ENCODE peak calls at places on chromosomes 6 and 20, in nine cellular contexts. One of them, this sample, is unnamed.
A peak's percentile ranks its signal among the peaks of the same experiment; 100 is the strongest.

GRCh38 chr20:60137657-60138245 is 179.5 kb downstream of the CDH26 start:
- DNase-seq in WERI-Rb-1: peak; percentile 48
- DNase-seq in type B pancreatic cell: no peak
- DNase-seq in GM12865: peak; percentile 14
- DNase-seq in foreskin fibroblast: no peak
- DNase-seq in fibroblast of pulmonary artery: peak; percentile 6
- DNase-seq in H9: no peak
- DNase-seq in neural progenitor cell: peak; percentile 46
- DNase-seq in nephron progenitor cell: peak; percentile 15
- DNase-seq in this sample: peak; percentile 51

GRCh38 chr20:36606171-36607116 is 865 bp downstream of the RAB5IF start:
- DNase-seq in H9: no peak
- DNase-seq in fibroblast of pulmonary artery: peak; percentile 59
- DNase-seq in nephron progenitor cell: no peak
- DNase-seq in foreskin fibroblast: no peak
- DNase-seq in neural progenitor cell: peak; percentile 46
- DNase-seq in type B pancreatic cell: no peak
- DNase-seq in GM12865: peak; percentile 28
- DNase-seq in WERI-Rb-1: no peak
- DNase-seq in this sample: peak; percentile 9

GRCh38 chr6:57013501-57013900 is 33.0 kb upstream of the KIAA1586 start:
- DNase-seq in GM12865: no peak
- DNase-seq in type B pancreatic cell: no peak
- DNase-seq in H9: no peak
- DNase-seq in fibroblast of pulmonary artery: peak; percentile 70
- DNase-seq in WERI-Rb-1: no peak
- DNase-seq in nephron progenitor cell: no peak
- DNase-seq in neural progenitor cell: no peak
- DNase-seq in foreskin fibroblast: peak; percentile 91
- DNase-seq in this sample: no peak

GRCh38 chr6:168650686-168651085 is 209.7 kb downstream of the SMOC2 start:
- DNase-seq in foreskin fibroblast: no peak
- DNase-seq in H9: no peak
- DNase-seq in GM12865: no peak
- DNase-seq in WERI-Rb-1: no peak
- DNase-seq in nephron progenitor cell: no peak
- DNase-seq in neural progenitor cell: no peak
- DNase-seq in type B pancreatic cell: no peak
- DNase-seq in fibroblast of pulmonary artery: no peak
- DNase-seq in this sample: no peak

GRCh38 chr6:169169375-169169774 is 84.3 kb downstream of the THBS2 start:
- DNase-seq in WERI-Rb-1: no peak
- DNase-seq in H9: peak; percentile 10
- DNase-seq in type B pancreatic cell: no peak
- DNase-seq in fibroblast of pulmonary artery: peak; percentile 56
- DNase-seq in nephron progenitor cell: no peak
- DNase-seq in GM12865: no peak
- DNase-seq in neural progenitor cell: no peak
- DNase-seq in foreskin fibroblast: no peak
- DNase-seq in this sample: no peak

GRCh38 chr6:167733740-167734661 is 92.7 kb upstream of the AFDN start:
- DNase-seq in H9: no peak
- DNase-seq in foreskin fibroblast: no peak
- DNase-seq in fibroblast of pulmonary artery: peak; percentile 94
- DNase-seq in nephron progenitor cell: no peak
- DNase-seq in type B pancreatic cell: peak; percentile 54
- DNase-seq in GM12865: no peak
- DNase-seq in WERI-Rb-1: no peak
- DNase-seq in neural progenitor cell: no peak
- DNase-seq in this sample: no peak

GRCh38 chr20:8400461-8400860 is 268.4 kb downstream of the PLCB1 start:
- DNase-seq in H9: no peak
- DNase-seq in foreskin fibroblast: no peak
- DNase-seq in GM12865: no peak
- DNase-seq in neural progenitor cell: no peak
- DNase-seq in type B pancreatic cell: no peak
- DNase-seq in fibroblast of pulmonary artery: no peak
- DNase-seq in nephron progenitor cell: no peak
- DNase-seq in WERI-Rb-1: no peak
- DNase-seq in this sample: no peak

GRCh38 chr20:48910360-48910781 is 11.1 kb upstream of the ARFGEF2 start:
- DNase-seq in GM12865: peak; percentile 76
- DNase-seq in foreskin fibroblast: no peak
- DNase-seq in H9: no peak
- DNase-seq in WERI-Rb-1: no peak
- DNase-seq in type B pancreatic cell: no peak
- DNase-seq in nephron progenitor cell: no peak
- DNase-seq in neural progenitor cell: no peak
- DNase-seq in fibroblast of pulmonary artery: peak; percentile 70
- DNase-seq in this sample: no peak

GRCh38 chr6:167093922-167094432 is 28.9 kb upstream of the CCR6 start:
- DNase-seq in foreskin fibroblast: no peak
- DNase-seq in neural progenitor cell: no peak
- DNase-seq in nephron progenitor cell: no peak
- DNase-seq in type B pancreatic cell: no peak
- DNase-seq in fibroblast of pulmonary artery: no peak
- DNase-seq in H9: no peak
- DNase-seq in GM12865: peak; percentile 93
- DNase-seq in WERI-Rb-1: no peak
- DNase-seq in this sample: no peak

GRCh38 chr20:10536531-10536930 is 101.4 kb downstream of the SLX4IP start:
- DNase-seq in foreskin fibroblast: no peak
- DNase-seq in type B pancreatic cell: no peak
- DNase-seq in GM12865: no peak
- DNase-seq in H9: peak; percentile 61
- DNase-seq in nephron progenitor cell: no peak
- DNase-seq in WERI-Rb-1: peak; percentile 42
- DNase-seq in neural progenitor cell: peak; percentile 27
- DNase-seq in fibroblast of pulmonary artery: peak; percentile 53
- DNase-seq in this sample: no peak

GRCh38 chr6:104955927-104956662 is 812 bp upstream of the LIN28B start:
- DNase-seq in nephron progenitor cell: peak; percentile 77
- DNase-seq in neural progenitor cell: peak; percentile 93
- DNase-seq in WERI-Rb-1: peak; percentile 47
- DNase-seq in GM12865: no peak
- DNase-seq in H9: peak; percentile 85
- DNase-seq in fibroblast of pulmonary artery: no peak
- DNase-seq in foreskin fibroblast: no peak
- DNase-seq in type B pancreatic cell: no peak
- DNase-seq in this sample: peak; percentile 69

GRCh38 chr6:111291860-111292259 is 191.2 kb downstream of the REV3L start:
- DNase-seq in neural progenitor cell: no peak
- DNase-seq in GM12865: no peak
- DNase-seq in type B pancreatic cell: no peak
- DNase-seq in fibroblast of pulmonary artery: no peak
- DNase-seq in H9: no peak
- DNase-seq in nephron progenitor cell: no peak
- DNase-seq in foreskin fibroblast: no peak
- DNase-seq in WERI-Rb-1: no peak
- DNase-seq in this sample: no peak

GRCh38 chr20:57657537-57658446 is 37.6 kb upstream of the ZBP1 start:
- DNase-seq in WERI-Rb-1: peak; percentile 34
- DNase-seq in foreskin fibroblast: no peak
- DNase-seq in GM12865: no peak
- DNase-seq in fibroblast of pulmonary artery: no peak
- DNase-seq in H9: peak; percentile 23
- DNase-seq in type B pancreatic cell: peak; percentile 59
- DNase-seq in neural progenitor cell: no peak
- DNase-seq in nephron progenitor cell: no peak
- DNase-seq in this sample: peak; percentile 2

GRCh38 chr6:137373296-137373695 is 120.9 kb downstream of the OLIG3 start:
- DNase-seq in fibroblast of pulmonary artery: no peak
- DNase-seq in neural progenitor cell: no peak
- DNase-seq in nephron progenitor cell: no peak
- DNase-seq in GM12865: no peak
- DNase-seq in WERI-Rb-1: no peak
- DNase-seq in H9: no peak
- DNase-seq in foreskin fibroblast: no peak
- DNase-seq in type B pancreatic cell: no peak
- DNase-seq in this sample: no peak

GRCh38 chr6:27149140-27149539 is 98.4 kb upstream of the PRSS16 start:
- DNase-seq in WERI-Rb-1: no peak
- DNase-seq in foreskin fibroblast: no peak
- DNase-seq in fibroblast of pulmonary artery: no peak
- DNase-seq in H9: no peak
- DNase-seq in neural progenitor cell: peak; percentile 31
- DNase-seq in type B pancreatic cell: no peak
- DNase-seq in GM12865: no peak
- DNase-seq in nephron progenitor cell: no peak
- DNase-seq in this sample: no peak

GRCh38 chr6:15864033-15864707 is 201.3 kb upstream of the DTNBP1 start:
- DNase-seq in GM12865: no peak
- DNase-seq in neural progenitor cell: no peak
- DNase-seq in fibroblast of pulmonary artery: no peak
- DNase-seq in H9: no peak
- DNase-seq in WERI-Rb-1: no peak
- DNase-seq in foreskin fibroblast: no peak
- DNase-seq in nephron progenitor cell: no peak
- DNase-seq in type B pancreatic cell: no peak
- DNase-seq in this sample: no peak

GRCh38 chr6:160357088-160357487 is 8.9 kb downstream of the SLC22A3 start:
- DNase-seq in WERI-Rb-1: no peak
- DNase-seq in nephron progenitor cell: no peak
- DNase-seq in foreskin fibroblast: no peak
- DNase-seq in GM12865: no peak
- DNase-seq in H9: no peak
- DNase-seq in fibroblast of pulmonary artery: no peak
- DNase-seq in type B pancreatic cell: no peak
- DNase-seq in neural progenitor cell: no peak
- DNase-seq in this sample: no peak

GRCh38 chr6:106882133-106882532 is 92.4 kb downstream of the CD24 start:
- DNase-seq in H9: no peak
- DNase-seq in fibroblast of pulmonary artery: no peak
- DNase-seq in foreskin fibroblast: no peak
- DNase-seq in type B pancreatic cell: no peak
- DNase-seq in nephron progenitor cell: no peak
- DNase-seq in GM12865: no peak
- DNase-seq in neural progenitor cell: no peak
- DNase-seq in WERI-Rb-1: no peak
- DNase-seq in this sample: no peak

GRCh38 chr6:156390621-156391378 is 386.4 kb upstream of the ARID1B start:
- DNase-seq in GM12865: no peak
- DNase-seq in foreskin fibroblast: no peak
- DNase-seq in type B pancreatic cell: no peak
- DNase-seq in WERI-Rb-1: no peak
- DNase-seq in neural progenitor cell: no peak
- DNase-seq in H9: peak; percentile 39
- DNase-seq in fibroblast of pulmonary artery: no peak
- DNase-seq in nephron progenitor cell: no peak
- DNase-seq in this sample: no peak

GRCh38 chr6:24099181-24099580 is 26.8 kb upstream of the NRSN1 start:
- DNase-seq in fibroblast of pulmonary artery: no peak
- DNase-seq in nephron progenitor cell: no peak
- DNase-seq in H9: no peak
- DNase-seq in WERI-Rb-1: no peak
- DNase-seq in foreskin fibroblast: no peak
- DNase-seq in type B pancreatic cell: no peak
- DNase-seq in GM12865: peak; percentile 34
- DNase-seq in neural progenitor cell: no peak
- DNase-seq in this sample: no peak

GRCh38 chr20:64079273-64080012 is at the start of gene RGS19:
- DNase-seq in WERI-Rb-1: peak; percentile 55
- DNase-seq in foreskin fibroblast: peak; percentile 62
- DNase-seq in GM12865: peak; percentile 90
- DNase-seq in neural progenitor cell: peak; percentile 92
- DNase-seq in type B pancreatic cell: peak; percentile 83
- DNase-seq in nephron progenitor cell: peak; percentile 84
- DNase-seq in fibroblast of pulmonary artery: peak; percentile 67
- DNase-seq in H9: peak; percentile 68
- DNase-seq in this sample: peak; percentile 76

GRCh38 chr20:59805266-59805665 is 128.2 kb downstream of the SYCP2 start:
- DNase-seq in H9: peak; percentile 8
- DNase-seq in type B pancreatic cell: no peak
- DNase-seq in fibroblast of pulmonary artery: no peak
- DNase-seq in WERI-Rb-1: no peak
- DNase-seq in nephron progenitor cell: no peak
- DNase-seq in neural progenitor cell: no peak
- DNase-seq in GM12865: no peak
- DNase-seq in foreskin fibroblast: no peak
- DNase-seq in this sample: no peak

GRCh38 chr6:129621252-129621651 is 88.7 kb downstream of the ARHGAP18 start:
- DNase-seq in GM12865: peak; percentile 47
- DNase-seq in fibroblast of pulmonary artery: no peak
- DNase-seq in foreskin fibroblast: no peak
- DNase-seq in type B pancreatic cell: no peak
- DNase-seq in H9: peak; percentile 37
- DNase-seq in WERI-Rb-1: peak; percentile 11
- DNase-seq in nephron progenitor cell: no peak
- DNase-seq in neural progenitor cell: no peak
- DNase-seq in this sample: peak; percentile 26
- TF ChIP-seq CTCF in GM12865: peak; percentile 35
- TF ChIP-seq CTCF in fibroblast of pulmonary artery: peak; percentile 18
- TF ChIP-seq CTCF in foreskin fibroblast: peak; percentile 36
- TF ChIP-seq CTCF in type B pancreatic cell: peak; percentile 39
- TF ChIP-seq CTCF in H9: peak; percentile 64
- TF ChIP-seq CTCF in WERI-Rb-1: peak; percentile 54
- TF ChIP-seq CTCF in nephron progenitor cell: no peak
- TF ChIP-seq CTCF in neural progenitor cell: peak; percentile 41
- TF ChIP-seq CTCF in this sample: peak; percentile 30

GRCh38 chr20:3492669-3493068 is 21.9 kb downstream of the ATRN start:
- DNase-seq in neural progenitor cell: no peak
- DNase-seq in type B pancreatic cell: no peak
- DNase-seq in GM12865: no peak
- DNase-seq in foreskin fibroblast: no peak
- DNase-seq in nephron progenitor cell: no peak
- DNase-seq in fibroblast of pulmonary artery: no peak
- DNase-seq in WERI-Rb-1: no peak
- DNase-seq in H9: no peak
- DNase-seq in this sample: no peak

GRCh38 chr20:3494218-3494617 is 23.4 kb downstream of the ATRN start:
- DNase-seq in type B pancreatic cell: no peak
- DNase-seq in neural progenitor cell: no peak
- DNase-seq in nephron progenitor cell: no peak
- DNase-seq in fibroblast of pulmonary artery: no peak
- DNase-seq in WERI-Rb-1: no peak
- DNase-seq in foreskin fibroblast: no peak
- DNase-seq in GM12865: peak; percentile 10
- DNase-seq in H9: no peak
- DNase-seq in this sample: no peak
- TF ChIP-seq CTCF in type B pancreatic cell: no peak
- TF ChIP-seq CTCF in neural progenitor cell: no peak
- TF ChIP-seq CTCF in nephron progenitor cell: no peak
- TF ChIP-seq CTCF in fibroblast of pulmonary artery: no peak
- TF ChIP-seq CTCF in WERI-Rb-1: no peak
- TF ChIP-seq CTCF in foreskin fibroblast: no peak
- TF ChIP-seq CTCF in GM12865: no peak
- TF ChIP-seq CTCF in H9: peak; percentile 30
- TF ChIP-seq CTCF in this sample: no peak

GRCh38 chr6:170289971-170290305 is 940 bp downstream of the DLL1 start:
- DNase-seq in nephron progenitor cell: peak; percentile 47
- DNase-seq in type B pancreatic cell: no peak
- DNase-seq in WERI-Rb-1: no peak
- DNase-seq in H9: peak; percentile 38
- DNase-seq in fibroblast of pulmonary artery: no peak
- DNase-seq in neural progenitor cell: no peak
- DNase-seq in foreskin fibroblast: no peak
- DNase-seq in GM12865: no peak
- DNase-seq in this sample: no peak
- TF ChIP-seq CTCF in nephron progenitor cell: no peak
- TF ChIP-seq CTCF in type B pancreatic cell: no peak
- TF ChIP-seq CTCF in WERI-Rb-1: no peak
- TF ChIP-seq CTCF in H9: no peak
- TF ChIP-seq CTCF in fibroblast of pulmonary artery: no peak
- TF ChIP-seq CTCF in neural progenitor cell: no peak
- TF ChIP-seq CTCF in foreskin fibroblast: no peak
- TF ChIP-seq CTCF in GM12865: no peak
- TF ChIP-seq CTCF in this sample: no peak

GRCh38 chr6:112640895-112641294 is 293.8 kb downstream of the RFPL4B start:
- DNase-seq in H9: no peak
- DNase-seq in GM12865: no peak
- DNase-seq in fibroblast of pulmonary artery: peak; percentile 30
- DNase-seq in foreskin fibroblast: peak; percentile 69
- DNase-seq in nephron progenitor cell: no peak
- DNase-seq in neural progenitor cell: no peak
- DNase-seq in WERI-Rb-1: no peak
- DNase-seq in type B pancreatic cell: no peak
- DNase-seq in this sample: no peak
- TF ChIP-seq CTCF in H9: no peak
- TF ChIP-seq CTCF in GM12865: no peak
- TF ChIP-seq CTCF in fibroblast of pulmonary artery: no peak
- TF ChIP-seq CTCF in foreskin fibroblast: no peak
- TF ChIP-seq CTCF in nephron progenitor cell: no peak
- TF ChIP-seq CTCF in neural progenitor cell: no peak
- TF ChIP-seq CTCF in WERI-Rb-1: no peak
- TF ChIP-seq CTCF in type B pancreatic cell: no peak
- TF ChIP-seq CTCF in this sample: no peak